ENCODE peak calls at places on chromosomes 11 and 22, in eight cellular contexts. N, V, L, G, P, I, S and A are unnamed samples.

GRCh38 chr11:134360050-134360835 is 28.5 kb downstream of the GLB1L2 start:
- DNase-seq in N (peak; percentile 29), V (peak; percentile 42), L (peak; percentile 91), G (peak; percentile 92), P (peak; percentile 22), I (peak; percentile 39), S (peak; percentile 43), A (peak; percentile 22)

GRCh38 chr22:29129644-29130201 is 56.9 kb downstream of the KREMEN1 start:
- DNase-seq in N (no peak), V (no peak), L (no peak), G (no peak), P (no peak), I (peak; percentile 88), S (no peak), A (no peak)

GRCh38 chr22:32079110-32080089 is 36.3 kb downstream of the SLC5A1 start:
- DNase-seq in N (no peak), V (no peak), L (no peak), G (no peak), P (no peak), I (no peak), S (peak; percentile 70), A (peak; percentile 80)

GRCh38 chr11:84420261-84420660 is 1134.1 kb upstream of the CCDC90B start:
- DNase-seq in N (no peak), V (no peak), L (no peak), G (no peak), P (no peak), I (peak; percentile 33), S (no peak), A (no peak)

GRCh38 chr22:17990167-17990566 is 34.2 kb downstream of the MICAL3 start:
- DNase-seq in N (no peak), V (no peak), L (no peak), G (no peak), P (no peak), I (no peak), S (no peak), A (no peak)

GRCh38 chr11:83583953-83584352 is 297.8 kb upstream of the CCDC90B start:
- DNase-seq in N (no peak), V (no peak), L (no peak), G (no peak), P (no peak), I (no peak), S (peak; percentile 63), A (peak; percentile 39)

GRCh38 chr11:2265396-2265795 is 5.0 kb downstream of the ASCL2 start:
- DNase-seq in N (no peak), V (no peak), L (peak; percentile 65), G (no peak), P (no peak), I (no peak), S (no peak), A (no peak)

GRCh38 chr22:38967451-38968450 is 10.3 kb downstream of the APOBEC3A start:
- DNase-seq in N (no peak), V (peak; percentile 35), L (no peak), G (no peak), P (no peak), I (no peak), S (no peak), A (no peak)

GRCh38 chr11:64777449-64778222 is 706 bp downstream of the SF1 start:
- DNase-seq in N (peak; percentile 60), V (peak; percentile 77), L (peak; percentile 92), G (peak; percentile 59), P (peak; percentile 54), I (peak; percentile 94), S (peak; percentile 78), A (peak; percentile 78)

GRCh38 chr22:17098379-17098819 is 13.6 kb downstream of the IL17RA start:
- DNase-seq in N (no peak), V (peak; percentile 32), L (peak; percentile 64), G (no peak), P (no peak), I (no peak), S (no peak), A (no peak)

GRCh38 chr22:47802446-47802845 is 1040.0 kb downstream of the TBC1D22A start:
- DNase-seq in N (no peak), V (no peak), L (no peak), G (no peak), P (no peak), I (no peak), S (no peak), A (no peak)

GRCh38 chr11:118657238-118657637 is 22.2 kb downstream of the TREH start:
- DNase-seq in N (no peak), V (no peak), L (no peak), G (no peak), P (no peak), I (peak; percentile 39), S (no peak), A (no peak)

GRCh38 chr22:17235149-17235655 is 16.0 kb upstream of the ADA2 start:
- DNase-seq in N (no peak), V (no peak), L (no peak), G (no peak), P (no peak), I (no peak), S (no peak), A (no peak)